ENCODE peak calls at places on chromosomes 16 and 17, in six cellular contexts. Z is stimulated activated CD8-positive, alpha-beta memory T cell treated with anti-CD3 and anti-CD28 coated beads, Interleukin-2, amount 100 ng/mL, for 1 hour; O is germinal center; I is aorta; R is amygdala; H is renal cortical epithelial cell. Q is an unnamed sample.

GRCh38 chr16:66409156-66409555 is 17.9 kb upstream of the BEAN1 start:
- DNase-seq in I (no peak), H (peak), Z (no peak), R (no peak), O (no peak), Q (peak)

GRCh38 chr16:56871172-56871593 is 6.2 kb downstream of the SLC12A3 start:
- DNase-seq in O (peak), H (peak), I (peak), R (no peak), Z (no peak), Q (peak)

GRCh38 chr17:28466521-28467048 is 6.9 kb upstream of the SLC13A2 start:
- DNase-seq in I (no peak), R (no peak), Z (no peak), O (no peak), H (no peak), Q (no peak)

GRCh38 chr16:2091722-2092620 is 43.7 kb downstream of the PKD1 start:
- DNase-seq in Z (no peak), R (no peak), I (no peak), H (no peak), O (no peak), Q (no peak)

GRCh38 chr16:11263737-11264136 is 5.4 kb downstream of the TNP2 start:
- DNase-seq in O (no peak), H (no peak), Z (no peak), R (no peak), I (no peak), Q (no peak)

GRCh38 chr16:17314148-17314547 is 156.6 kb downstream of the XYLT1 start:
- DNase-seq in I (no peak), R (no peak), H (no peak), O (no peak), Z (no peak), Q (no peak)

GRCh38 chr17:77154187-77154586 is 13.4 kb downstream of the SEC14L1 start:
- DNase-seq in Z (no peak), H (no peak), I (no peak), O (no peak), R (no peak), Q (no peak)

GRCh38 chr16:67164599-67165061 is at the start of gene HSF4:
- DNase-seq in R (peak), I (peak), O (no peak), H (no peak), Z (no peak), Q (peak)

GRCh38 chr16:27214084-27214961 is 11.0 kb downstream of the KDM8 start:
- DNase-seq in I (no peak), H (no peak), Z (no peak), R (no peak), O (no peak), Q (no peak)

GRCh38 chr17:20999044-20999573 is 43.7 kb downstream of the USP22 start:
- DNase-seq in I (no peak), R (peak), H (no peak), O (no peak), Z (no peak), Q (peak)

GRCh38 chr17:3557768-3558583 is at the start of gene TRPV3:
- DNase-seq in H (no peak), R (no peak), I (peak), Z (peak), O (peak), Q (no peak)

GRCh38 chr16:12896562-12896961 is 4.8 kb upstream of the SHISA9 start:
- DNase-seq in R (no peak), I (no peak), O (peak), Z (no peak), H (peak), Q (peak)

GRCh38 chr17:34254651-34255380 is at the start of gene CCL2:
- DNase-seq in O (no peak), R (peak), I (peak), H (peak), Z (no peak), Q (peak)

GRCh38 chr17:19379306-19380075 is 1.2 kb downstream of the MAPK7 start:
- DNase-seq in H (no peak), I (no peak), Z (no peak), O (no peak), R (no peak), Q (no peak)

GRCh38 chr16:56793504-56793903 is 63.6 kb downstream of the NUP93 start:
- DNase-seq in I (no peak), Z (no peak), H (peak), R (no peak), O (no peak), Q (peak)

GRCh38 chr17:574061-574460 is 140.6 kb downstream of the VPS53 start:
- DNase-seq in Z (no peak), O (no peak), H (no peak), I (no peak), R (no peak), Q (no peak)

GRCh38 chr16:53511084-53511402 is 8.0 kb upstream of the AKTIP start:
- DNase-seq in O (no peak), H (no peak), Z (no peak), I (no peak), R (no peak), Q (no peak)

GRCh38 chr17:148757-149156 is 11.4 kb downstream of the SCGB1C2 start:
- DNase-seq in H (no peak), Z (no peak), I (peak), R (no peak), O (no peak), Q (no peak)

GRCh38 chr17:4958102-4958501 is 7.2 kb downstream of the ENO3 start:
- DNase-seq in H (no peak), Z (no peak), O (no peak), I (no peak), R (no peak), Q (no peak)

GRCh38 chr16:1035066-1035415 is 37.5 kb upstream of the SSTR5 start:
- DNase-seq in H (no peak), R (peak), I (no peak), Z (no peak), O (no peak), Q (no peak)

GRCh38 chr16:85130707-85131028 is 18.4 kb upstream of the CIBAR2 start:
- DNase-seq in Z (no peak), O (no peak), H (no peak), R (no peak), I (no peak), Q (no peak)

GRCh38 chr16:52500963-52501362 is 46.0 kb downstream of the TOX3 start:
- DNase-seq in O (no peak), R (no peak), H (no peak), I (no peak), Z (no peak), Q (no peak)

GRCh38 chr17:77352996-77353395 is 212.2 kb downstream of the SEC14L1 start:
- DNase-seq in R (no peak), O (no peak), Z (no peak), I (no peak), H (no peak), Q (no peak)

GRCh38 chr16:35734728-35735402 is 2275.5 kb downstream of the TP53TG3F start:
- DNase-seq in O (no peak), I (no peak), Z (no peak), H (no peak), R (no peak), Q (no peak)

GRCh38 chr17:48081858-48082257 is 19.4 kb downstream of the CBX1 start:
- DNase-seq in H (no peak), Z (no peak), I (no peak), O (no peak), R (no peak), Q (no peak)

GRCh38 chr17:80584171-80584905 is 39.7 kb downstream of the RPTOR start:
- DNase-seq in I (no peak), R (no peak), H (no peak), O (no peak), Z (no peak), Q (peak)

GRCh38 chr17:82598256-82599011 is 49.8 kb downstream of the WDR45B start:
- DNase-seq in I (no peak), R (no peak), Z (no peak), O (no peak), H (no peak), Q (peak)

GRCh38 chr17:21042434-21043295 is at the start of gene USP22:
- DNase-seq in R (no peak), H (no peak), O (peak), Z (no peak), I (no peak), Q (no peak)

GRCh38 chr16:1779741-1780676 is 2.4 kb downstream of the SPSB3 start:
- DNase-seq in R (no peak), O (no peak), Z (no peak), I (peak), H (no peak), Q (no peak)

GRCh38 chr17:67399676-67400075 is 22.6 kb downstream of the PITPNC1 start:
- DNase-seq in R (no peak), O (no peak), I (no peak), Z (no peak), H (no peak), Q (no peak)

GRCh38 chr16:1713933-1714332 is 7.9 kb downstream of the MAPK8IP3 start:
- DNase-seq in I (no peak), R (peak), H (peak), O (peak), Z (no peak), Q (no peak)

GRCh38 chr17:34758747-34759146 is 179.4 kb downstream of the TMEM132E start:
- DNase-seq in H (no peak), O (no peak), I (no peak), Z (no peak), R (no peak), Q (no peak)

GRCh38 chr17:82520041-82520910 is 744 bp downstream of the FOXK2 start:
- DNase-seq in Z (no peak), H (peak), O (peak), R (peak), I (peak), Q (peak)

GRCh38 chr16:88758227-88758943 is 26.6 kb downstream of the PIEZO1 start:
- DNase-seq in I (no peak), R (no peak), H (peak), Z (no peak), O (no peak), Q (peak)

GRCh38 chr16:51150894-51151320 is at the start of gene SALL1:
- DNase-seq in H (no peak), R (peak), I (no peak), O (no peak), Z (no peak), Q (peak)

GRCh38 chr16:61936522-61936921 is 99.7 kb downstream of the CDH8 start:
- DNase-seq in I (no peak), R (peak), Z (no peak), H (no peak), O (no peak), Q (no peak)

GRCh38 chr17:29376667-29377268 is 13.4 kb upstream of the TAOK1 start:
- DNase-seq in R (peak), O (no peak), H (peak), Z (no peak), I (peak), Q (peak)